ENCODE peak calls at places on chromosomes 12 and 14, in four cellular contexts. One of them, this sample, is unnamed.

GRCh38 chr14:69712637-69713088 is 54.3 kb upstream of the SRSF5 start:
- DNase-seq in effector memory CD4-positive, alpha-beta T cell: no peak
- DNase-seq in pancreas: peak
- DNase-seq in Jurkat, Clone E6-1: no peak
- DNase-seq in this sample: no peak

GRCh38 chr12:103829092-103829491 is 11.9 kb downstream of the NT5DC3 start:
- DNase-seq in pancreas: no peak
- DNase-seq in effector memory CD4-positive, alpha-beta T cell: no peak
- DNase-seq in Jurkat, Clone E6-1: no peak
- DNase-seq in this sample: no peak

GRCh38 chr14:60349663-60350365 is 100.8 kb downstream of the PPM1A start:
- DNase-seq in Jurkat, Clone E6-1: peak
- DNase-seq in pancreas: peak
- DNase-seq in effector memory CD4-positive, alpha-beta T cell: no peak
- DNase-seq in this sample: no peak

GRCh38 chr12:107668320-107668719 is 17.3 kb upstream of the PWP1 start:
- DNase-seq in pancreas: no peak
- DNase-seq in effector memory CD4-positive, alpha-beta T cell: no peak
- DNase-seq in Jurkat, Clone E6-1: no peak
- DNase-seq in this sample: no peak

GRCh38 chr12:2343672-2344071 is 290.9 kb downstream of the CACNA1C start:
- DNase-seq in pancreas: no peak
- DNase-seq in effector memory CD4-positive, alpha-beta T cell: no peak
- DNase-seq in Jurkat, Clone E6-1: no peak
- DNase-seq in this sample: no peak

GRCh38 chr12:131940121-131940520 is 9.6 kb upstream of the EP400 start:
- DNase-seq in Jurkat, Clone E6-1: no peak
- DNase-seq in effector memory CD4-positive, alpha-beta T cell: no peak
- DNase-seq in pancreas: no peak
- DNase-seq in this sample: no peak

GRCh38 chr14:98919431-98919830 is 352.6 kb downstream of the BCL11B start:
- DNase-seq in Jurkat, Clone E6-1: no peak
- DNase-seq in effector memory CD4-positive, alpha-beta T cell: no peak
- DNase-seq in pancreas: no peak
- DNase-seq in this sample: no peak

GRCh38 chr12:14828896-14829295 is 14.4 kb downstream of the ART4 start:
- DNase-seq in Jurkat, Clone E6-1: peak
- DNase-seq in pancreas: no peak
- DNase-seq in effector memory CD4-positive, alpha-beta T cell: no peak
- DNase-seq in this sample: no peak

GRCh38 chr14:47273939-47274338 is 401.5 kb downstream of the MDGA2 start:
- DNase-seq in effector memory CD4-positive, alpha-beta T cell: no peak
- DNase-seq in Jurkat, Clone E6-1: no peak
- DNase-seq in pancreas: no peak
- DNase-seq in this sample: no peak

GRCh38 chr12:116123511-116124258 is 153.8 kb downstream of the MED13L start:
- DNase-seq in Jurkat, Clone E6-1: peak
- DNase-seq in effector memory CD4-positive, alpha-beta T cell: no peak
- DNase-seq in pancreas: peak
- DNase-seq in this sample: no peak

GRCh38 chr14:54935958-54936357 is 33.3 kb upstream of the GCH1 start:
- DNase-seq in pancreas: no peak
- DNase-seq in effector memory CD4-positive, alpha-beta T cell: no peak
- DNase-seq in Jurkat, Clone E6-1: no peak
- DNase-seq in this sample: no peak

GRCh38 chr12:103864710-103865109 is 23.7 kb upstream of the NT5DC3 start:
- DNase-seq in effector memory CD4-positive, alpha-beta T cell: no peak
- DNase-seq in Jurkat, Clone E6-1: no peak
- DNase-seq in pancreas: no peak
- DNase-seq in this sample: no peak

GRCh38 chr12:107622005-107622404 is 63.6 kb upstream of the PWP1 start:
- DNase-seq in pancreas: no peak
- DNase-seq in Jurkat, Clone E6-1: peak
- DNase-seq in effector memory CD4-positive, alpha-beta T cell: no peak
- DNase-seq in this sample: no peak

GRCh38 chr14:35855886-35856481 is 29.8 kb downstream of the BRMS1L start:
- DNase-seq in effector memory CD4-positive, alpha-beta T cell: no peak
- DNase-seq in Jurkat, Clone E6-1: no peak
- DNase-seq in pancreas: no peak
- DNase-seq in this sample: no peak

GRCh38 chr12:122886851-122887816 is 8.8 kb downstream of the VPS37B start:
- DNase-seq in Jurkat, Clone E6-1: peak
- DNase-seq in pancreas: no peak
- DNase-seq in effector memory CD4-positive, alpha-beta T cell: no peak
- DNase-seq in this sample: no peak

GRCh38 chr14:78135450-78135891 is 34.7 kb upstream of the NRXN3 start:
- DNase-seq in effector memory CD4-positive, alpha-beta T cell: no peak
- DNase-seq in Jurkat, Clone E6-1: no peak
- DNase-seq in pancreas: no peak
- DNase-seq in this sample: no peak

GRCh38 chr12:66695130-66695529 is 16.3 kb upstream of the GRIP1 start:
- DNase-seq in pancreas: peak
- DNase-seq in effector memory CD4-positive, alpha-beta T cell: no peak
- DNase-seq in Jurkat, Clone E6-1: no peak
- DNase-seq in this sample: no peak

GRCh38 chr12:27524839-27525238 is 833 bp downstream of the PPFIBP1 start:
- DNase-seq in Jurkat, Clone E6-1: no peak
- DNase-seq in effector memory CD4-positive, alpha-beta T cell: no peak
- DNase-seq in pancreas: no peak
- DNase-seq in this sample: no peak

GRCh38 chr14:81449114-81449513 is 49.0 kb upstream of the STON2 start:
- DNase-seq in effector memory CD4-positive, alpha-beta T cell: no peak
- DNase-seq in pancreas: no peak
- DNase-seq in Jurkat, Clone E6-1: no peak
- DNase-seq in this sample: no peak

GRCh38 chr12:14785568-14785967 is 17.7 kb downstream of the WBP11 start:
- DNase-seq in Jurkat, Clone E6-1: no peak
- DNase-seq in effector memory CD4-positive, alpha-beta T cell: no peak
- DNase-seq in pancreas: no peak
- DNase-seq in this sample: no peak

GRCh38 chr14:77407158-77407557 is 16.2 kb downstream of the NOXRED1 start:
- DNase-seq in pancreas: no peak
- DNase-seq in Jurkat, Clone E6-1: peak
- DNase-seq in effector memory CD4-positive, alpha-beta T cell: no peak
- DNase-seq in this sample: no peak

GRCh38 chr14:57244103-57244502 is 24.6 kb downstream of the EXOC5 start:
- DNase-seq in Jurkat, Clone E6-1: no peak
- DNase-seq in pancreas: no peak
- DNase-seq in effector memory CD4-positive, alpha-beta T cell: no peak
- DNase-seq in this sample: no peak

GRCh38 chr12:67434653-67435375 is 165.7 kb downstream of the CAND1 start:
- DNase-seq in pancreas: no peak
- DNase-seq in effector memory CD4-positive, alpha-beta T cell: no peak
- DNase-seq in Jurkat, Clone E6-1: no peak
- DNase-seq in this sample: no peak

GRCh38 chr14:93857500-93857899 is 69.2 kb upstream of the PRIMA1 start:
- DNase-seq in pancreas: no peak
- DNase-seq in effector memory CD4-positive, alpha-beta T cell: no peak
- DNase-seq in Jurkat, Clone E6-1: no peak
- DNase-seq in this sample: no peak

GRCh38 chr12:54197037-54197909 is 8.5 kb upstream of the SMUG1 start:
- DNase-seq in Jurkat, Clone E6-1: no peak
- DNase-seq in effector memory CD4-positive, alpha-beta T cell: no peak
- DNase-seq in pancreas: no peak
- DNase-seq in this sample: no peak

GRCh38 chr14:56213288-56213687 is 95.1 kb downstream of the PELI2 start:
- DNase-seq in effector memory CD4-positive, alpha-beta T cell: no peak
- DNase-seq in Jurkat, Clone E6-1: no peak
- DNase-seq in pancreas: no peak
- DNase-seq in this sample: no peak

GRCh38 chr12:59372971-59373370 is 222.9 kb upstream of the SLC16A7 start:
- DNase-seq in effector memory CD4-positive, alpha-beta T cell: no peak
- DNase-seq in Jurkat, Clone E6-1: no peak
- DNase-seq in pancreas: no peak
- DNase-seq in this sample: no peak

This sample was measured in thoracic aorta.